ENCODE peak calls at places on chromosomes 6 and 20, in seven cellular contexts. S, T, H, B, V, F and G are unnamed samples.

GRCh38 chr20:51383891-51384510 is 158.5 kb downstream of the NFATC2 start:
- DNase-seq in V (no peak), B (no peak), T (no peak), H (no peak), F (no peak), S (no peak), G (no peak)

GRCh38 chr20:23248524-23248923 is 102.1 kb upstream of the NXT1 start:
- DNase-seq in B (no peak), T (no peak), S (no peak), F (no peak), V (no peak), H (no peak), G (no peak)

GRCh38 chr6:160391419-160392116 is 43.4 kb downstream of the SLC22A3 start:
- DNase-seq in S (peak), V (no peak), H (no peak), F (peak), T (no peak), B (no peak), G (no peak)

GRCh38 chr6:21312118-21312517 is 281.4 kb upstream of the SOX4 start:
- DNase-seq in T (no peak), B (no peak), S (no peak), H (no peak), F (no peak), V (no peak), G (no peak)

GRCh38 chr6:105210932-105211531 is 31.2 kb upstream of the POPDC3 start:
- DNase-seq in B (no peak), T (no peak), H (no peak), S (no peak), V (no peak), F (no peak), G (no peak)

GRCh38 chr6:34142599-34142998 is 3.3 kb downstream of the GRM4 start:
- DNase-seq in V (no peak), F (no peak), S (no peak), H (no peak), B (no peak), T (peak), G (no peak)

GRCh38 chr6:144908004-144908403 is 622.9 kb downstream of the UTRN start:
- DNase-seq in S (no peak), T (no peak), H (no peak), B (no peak), V (no peak), F (no peak), G (no peak)

GRCh38 chr20:58650181-58650775 is 805 bp upstream of the STX16 start:
- DNase-seq in H (no peak), S (no peak), T (peak), F (no peak), V (peak), B (peak), G (peak)

GRCh38 chr20:41408986-41409385 is 42.4 kb upstream of the EMILIN3 start:
- DNase-seq in B (no peak), H (no peak), T (no peak), F (no peak), V (no peak), S (no peak), G (no peak)

GRCh38 chr6:158005626-158006180 is 24.0 kb downstream of the SYNJ2 start:
- DNase-seq in B (no peak), S (no peak), H (no peak), V (no peak), T (no peak), F (no peak), G (no peak)

GRCh38 chr6:31345026-31345730 is 11.8 kb downstream of the HLA-B start:
- DNase-seq in V (no peak), F (no peak), S (no peak), B (no peak), H (no peak), T (no peak), G (no peak)

GRCh38 chr20:17966432-17967312 is 1.9 kb downstream of the SNX5 start:
- DNase-seq in F (peak), V (no peak), S (no peak), H (no peak), B (no peak), T (no peak), G (no peak)

GRCh38 chr20:10359621-10360040 is 74.4 kb downstream of the MKKS start:
- DNase-seq in F (peak), T (no peak), S (no peak), H (no peak), B (no peak), V (no peak), G (no peak)

GRCh38 chr6:149913542-149914240 is 9.2 kb downstream of the RAET1G start:
- DNase-seq in H (no peak), B (no peak), F (no peak), S (no peak), V (no peak), T (no peak), G (no peak)

GRCh38 chr20:44142416-44142815 is 44.6 kb downstream of the JPH2 start:
- DNase-seq in T (no peak), V (no peak), F (peak), B (no peak), H (no peak), S (no peak), G (no peak)

GRCh38 chr6:44480097-44480539 is 92.6 kb downstream of the CDC5L start:
- DNase-seq in F (no peak), B (no peak), H (no peak), T (no peak), V (no peak), S (no peak), G (no peak)

GRCh38 chr6:155418017-155418749 is 37.5 kb downstream of the NOX3 start:
- DNase-seq in V (peak), F (peak), T (no peak), H (no peak), S (peak), B (no peak), G (peak)

GRCh38 chr20:2840967-2841531 is 504 bp downstream of the VPS16 start:
- DNase-seq in F (peak), S (peak), V (peak), H (no peak), B (peak), T (peak), G (peak)

GRCh38 chr6:15544321-15544900 is 118.4 kb downstream of the DTNBP1 start:
- DNase-seq in S (no peak), T (no peak), V (no peak), H (no peak), F (no peak), B (no peak), G (no peak)

GRCh38 chr6:99739526-99739925 is 132.9 kb downstream of the PRDM13 start:
- DNase-seq in T (no peak), V (no peak), H (no peak), F (no peak), B (no peak), S (no peak), G (no peak)

GRCh38 chr6:125066964-125067363 is 86.6 kb upstream of the TPD52L1 start:
- DNase-seq in B (no peak), H (no peak), S (no peak), V (no peak), F (peak), T (no peak), G (peak)

GRCh38 chr20:18138266-18138582 is 561 bp downstream of the KAT14 start:
- DNase-seq in B (no peak), H (no peak), V (no peak), F (no peak), T (no peak), S (no peak), G (no peak)

GRCh38 chr6:81911446-81911845 is 159.0 kb upstream of the TENT5A start:
- DNase-seq in T (no peak), F (no peak), H (no peak), S (no peak), V (no peak), B (no peak), G (no peak)

GRCh38 chr6:48542191-48542590 is 431.2 kb upstream of the PTCHD4 start:
- DNase-seq in S (no peak), F (no peak), B (no peak), H (no peak), T (no peak), V (no peak), G (no peak)

GRCh38 chr6:6039946-6040509 is 33.3 kb upstream of the NRN1 start:
- DNase-seq in F (no peak), S (no peak), V (no peak), B (no peak), H (no peak), T (no peak), G (no peak)

GRCh38 chr20:25549866-25550477 is 35.4 kb downstream of the NINL start:
- DNase-seq in F (no peak), V (no peak), T (no peak), S (no peak), B (no peak), H (no peak), G (no peak)

GRCh38 chr6:80489911-80490635 is 383.6 kb downstream of the BCKDHB start:
- DNase-seq in S (no peak), T (no peak), F (no peak), V (no peak), H (no peak), B (no peak), G (no peak)

GRCh38 chr6:143607959-143608358 is 69.8 kb upstream of the PHACTR2 start:
- DNase-seq in S (no peak), V (no peak), F (no peak), H (no peak), T (no peak), B (no peak), G (no peak)